ENCODE peak calls at places on chromosomes 6 and 20, in six cellular contexts. One of them, this sample, is unnamed. For H3K27me3, the result is how much of the 10 kb centered on the place peaks cover.

GRCh38 chr20:63366658-63367360 is 5.7 kb upstream of the CHRNA4 start:
- DNase-seq in AG04450: no peak
- DNase-seq in esophagus squamous epithelium: no peak
- DNase-seq in lower lobe of right lung: no peak
- DNase-seq in brain microvascular endothelial cell: no peak
- DNase-seq in RWPE2: no peak
- DNase-seq in this sample: no peak

GRCh38 chr6:34177181-34177591 is 31.3 kb upstream of the GRM4 start:
- DNase-seq in AG04450: no peak
- DNase-seq in esophagus squamous epithelium: no peak
- DNase-seq in lower lobe of right lung: no peak
- DNase-seq in brain microvascular endothelial cell: no peak
- DNase-seq in RWPE2: peak
- DNase-seq in this sample: no peak

GRCh38 chr6:128492386-128492785 is 28.0 kb downstream of the PTPRK start:
- DNase-seq in AG04450: peak
- DNase-seq in esophagus squamous epithelium: no peak
- DNase-seq in lower lobe of right lung: peak
- DNase-seq in brain microvascular endothelial cell: peak
- DNase-seq in RWPE2: no peak
- DNase-seq in this sample: no peak

GRCh38 chr20:48822879-48823385 is 4.9 kb downstream of the PREX1 start:
- DNase-seq in AG04450: no peak
- DNase-seq in esophagus squamous epithelium: no peak
- DNase-seq in lower lobe of right lung: no peak
- DNase-seq in brain microvascular endothelial cell: no peak
- DNase-seq in RWPE2: no peak
- DNase-seq in this sample: no peak

GRCh38 chr20:63689046-63690000 is 7.1 kb upstream of the TNFRSF6B start:
- DNase-seq in AG04450: no peak
- DNase-seq in esophagus squamous epithelium: no peak
- DNase-seq in lower lobe of right lung: no peak
- DNase-seq in brain microvascular endothelial cell: no peak
- DNase-seq in RWPE2: peak
- DNase-seq in this sample: no peak

GRCh38 chr6:6878921-6879585 is 228.7 kb upstream of the RREB1 start:
- DNase-seq in AG04450: no peak
- DNase-seq in esophagus squamous epithelium: no peak
- DNase-seq in lower lobe of right lung: no peak
- DNase-seq in brain microvascular endothelial cell: no peak
- DNase-seq in RWPE2: no peak
- DNase-seq in this sample: no peak

GRCh38 chr6:70379473-70380013 is 33.8 kb upstream of the FAM135A start:
- DNase-seq in AG04450: no peak
- DNase-seq in esophagus squamous epithelium: no peak
- DNase-seq in lower lobe of right lung: no peak
- DNase-seq in brain microvascular endothelial cell: no peak
- DNase-seq in RWPE2: no peak
- DNase-seq in this sample: no peak

GRCh38 chr6:115910147-115910546 is 150.5 kb downstream of the FRK start:
- DNase-seq in AG04450: no peak
- DNase-seq in esophagus squamous epithelium: no peak
- DNase-seq in lower lobe of right lung: no peak
- DNase-seq in brain microvascular endothelial cell: no peak
- DNase-seq in RWPE2: no peak
- DNase-seq in this sample: no peak

GRCh38 chr20:64051532-64052325 is 2.3 kb upstream of the SOX18 start:
- DNase-seq in AG04450: no peak
- DNase-seq in esophagus squamous epithelium: no peak
- DNase-seq in lower lobe of right lung: peak
- DNase-seq in brain microvascular endothelial cell: no peak
- DNase-seq in RWPE2: no peak
- DNase-seq in this sample: no peak

GRCh38 chr6:167825759-167826229 is 917 bp upstream of the AFDN start:
- DNase-seq in AG04450: no peak
- DNase-seq in esophagus squamous epithelium: no peak
- DNase-seq in lower lobe of right lung: peak
- DNase-seq in brain microvascular endothelial cell: no peak
- DNase-seq in RWPE2: peak
- DNase-seq in this sample: no peak

GRCh38 chr20:29763821-29764511 is 1493.5 kb upstream of the DEFB115 start:
- DNase-seq in AG04450: no peak
- DNase-seq in esophagus squamous epithelium: no peak
- DNase-seq in lower lobe of right lung: no peak
- DNase-seq in brain microvascular endothelial cell: no peak
- DNase-seq in RWPE2: no peak
- DNase-seq in this sample: no peak

GRCh38 chr6:170251776-170252571 is 38.9 kb downstream of the DLL1 start:
- DNase-seq in AG04450: no peak
- DNase-seq in esophagus squamous epithelium: no peak
- DNase-seq in lower lobe of right lung: no peak
- DNase-seq in brain microvascular endothelial cell: no peak
- DNase-seq in RWPE2: peak
- DNase-seq in this sample: no peak

GRCh38 chr6:53694800-53695394 is 29.3 kb upstream of the KLHL31 start:
- DNase-seq in AG04450: no peak
- DNase-seq in esophagus squamous epithelium: no peak
- DNase-seq in lower lobe of right lung: no peak
- DNase-seq in brain microvascular endothelial cell: no peak
- DNase-seq in RWPE2: no peak
- DNase-seq in this sample: no peak

GRCh38 chr6:18489335-18489734 is 102.2 kb downstream of the RNF144B start:
- DNase-seq in AG04450: no peak
- DNase-seq in esophagus squamous epithelium: no peak
- DNase-seq in lower lobe of right lung: no peak
- DNase-seq in brain microvascular endothelial cell: no peak
- DNase-seq in RWPE2: no peak
- DNase-seq in this sample: no peak

GRCh38 chr6:85405853-85406198 is 44.1 kb upstream of the NT5E start:
- DNase-seq in AG04450: no peak
- DNase-seq in esophagus squamous epithelium: no peak
- DNase-seq in lower lobe of right lung: no peak
- DNase-seq in brain microvascular endothelial cell: no peak
- DNase-seq in RWPE2: no peak
- DNase-seq in this sample: no peak

GRCh38 chr20:63022501-63022900 is 15.7 kb upstream of the BHLHE23 start:
- DNase-seq in AG04450: no peak
- DNase-seq in esophagus squamous epithelium: no peak
- DNase-seq in lower lobe of right lung: peak
- DNase-seq in brain microvascular endothelial cell: no peak
- DNase-seq in RWPE2: peak
- DNase-seq in this sample: no peak

GRCh38 chr6:112253842-112254816 is at the start of gene LAMA4:
- DNase-seq in AG04450: no peak
- DNase-seq in esophagus squamous epithelium: no peak
- DNase-seq in lower lobe of right lung: peak
- DNase-seq in brain microvascular endothelial cell: peak
- DNase-seq in RWPE2: no peak
- DNase-seq in this sample: no peak

GRCh38 chr6:113805836-113806500 is 51.2 kb upstream of the MARCKS start:
- DNase-seq in AG04450: no peak
- DNase-seq in esophagus squamous epithelium: no peak
- DNase-seq in lower lobe of right lung: no peak
- DNase-seq in brain microvascular endothelial cell: no peak
- DNase-seq in RWPE2: no peak
- DNase-seq in this sample: no peak

GRCh38 chr20:434661-435419 is 26.7 kb downstream of the RBCK1 start:
- DNase-seq in AG04450: no peak
- DNase-seq in esophagus squamous epithelium: no peak
- DNase-seq in lower lobe of right lung: no peak
- DNase-seq in brain microvascular endothelial cell: no peak
- DNase-seq in RWPE2: no peak
- DNase-seq in this sample: no peak

GRCh38 chr20:2757969-2758368 is 42.5 kb downstream of the CPXM1 start:
- DNase-seq in AG04450: no peak
- DNase-seq in esophagus squamous epithelium: no peak
- DNase-seq in lower lobe of right lung: no peak
- DNase-seq in brain microvascular endothelial cell: no peak
- DNase-seq in RWPE2: no peak
- DNase-seq in this sample: no peak

DNA sequence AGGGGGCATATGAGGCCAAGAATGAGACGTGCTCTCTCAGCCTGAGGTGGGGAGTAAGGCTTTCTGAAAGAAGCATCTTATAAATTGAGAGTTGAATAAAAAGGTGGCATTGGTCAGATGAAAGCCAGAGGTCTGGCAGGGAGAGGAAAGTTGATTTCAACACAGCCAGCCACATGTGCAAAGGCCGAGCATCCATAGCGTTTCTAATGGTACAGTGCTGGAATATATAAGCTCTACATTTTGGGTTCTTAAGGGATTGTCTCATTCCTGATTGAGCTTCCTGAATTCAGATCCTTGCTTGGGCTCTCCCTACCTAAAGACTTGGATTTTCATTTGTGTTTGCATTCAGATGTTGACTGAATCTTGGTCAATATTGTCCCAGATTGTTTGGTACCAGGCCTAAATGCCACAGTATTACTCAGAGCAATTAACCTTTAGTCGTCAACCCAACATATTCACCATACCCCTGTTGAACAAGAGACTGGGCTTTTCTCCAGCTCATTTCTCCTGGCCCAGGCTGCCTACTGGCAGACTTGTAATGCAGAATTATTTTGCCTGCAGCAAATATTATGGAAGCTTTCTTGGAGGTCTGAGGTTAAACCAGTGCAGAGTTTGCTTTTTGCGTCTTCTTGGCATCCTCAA is 14.5 kb upstream of the BCAS1 start:
- DNase-seq in AG04450: no peak
- DNase-seq in esophagus squamous epithelium: no peak
- DNase-seq in lower lobe of right lung: no peak
- DNase-seq in brain microvascular endothelial cell: no peak
- DNase-seq in RWPE2: no peak
- DNase-seq in this sample: no peak
- H3K4me3 ChIP-seq in AG04450: no peak
- H3K4me3 ChIP-seq in esophagus squamous epithelium: no peak
- H3K4me3 ChIP-seq in lower lobe of right lung: no peak
- H3K4me3 ChIP-seq in brain microvascular endothelial cell: no peak
- H3K4me3 ChIP-seq in RWPE2: no peak
- H3K4me3 ChIP-seq in this sample: no peak

GRCh38 chr6:166307082-166307980 is 861 bp downstream of the PRR18 start:
- DNase-seq in AG04450: no peak
- DNase-seq in esophagus squamous epithelium: no peak
- DNase-seq in lower lobe of right lung: no peak
- DNase-seq in brain microvascular endothelial cell: no peak
- DNase-seq in RWPE2: no peak
- DNase-seq in this sample: no peak
- H3K27me3 ChIP-seq in AG04450: half or more
- H3K27me3 ChIP-seq in esophagus squamous epithelium: half or more
- H3K27me3 ChIP-seq in lower lobe of right lung: under half
- H3K27me3 ChIP-seq in brain microvascular endothelial cell: half or more
- H3K27me3 ChIP-seq in RWPE2: under half
- H3K27me3 ChIP-seq in this sample: under half

GRCh38 chr6:12288211-12288618 is 1.9 kb upstream of the EDN1 start:
- DNase-seq in AG04450: no peak
- DNase-seq in esophagus squamous epithelium: no peak
- DNase-seq in lower lobe of right lung: peak
- DNase-seq in brain microvascular endothelial cell: no peak
- DNase-seq in RWPE2: no peak
- DNase-seq in this sample: no peak

GRCh38 chr6:12288844-12289654 is 1.1 kb upstream of the EDN1 start:
- DNase-seq in AG04450: no peak
- DNase-seq in esophagus squamous epithelium: no peak
- DNase-seq in lower lobe of right lung: no peak
- DNase-seq in brain microvascular endothelial cell: peak
- DNase-seq in RWPE2: no peak
- DNase-seq in this sample: no peak

GRCh38 chr6:12291083-12291784 is 1.1 kb downstream of the EDN1 start:
- DNase-seq in AG04450: no peak
- DNase-seq in esophagus squamous epithelium: no peak
- DNase-seq in lower lobe of right lung: no peak
- DNase-seq in brain microvascular endothelial cell: no peak
- DNase-seq in RWPE2: no peak
- DNase-seq in this sample: no peak

GRCh38 chr6:12290490-12290820 is 294 bp downstream of the EDN1 start:
- DNase-seq in AG04450: no peak
- DNase-seq in esophagus squamous epithelium: no peak
- DNase-seq in lower lobe of right lung: no peak
- DNase-seq in brain microvascular endothelial cell: no peak
- DNase-seq in RWPE2: no peak
- DNase-seq in this sample: no peak

DNA sequence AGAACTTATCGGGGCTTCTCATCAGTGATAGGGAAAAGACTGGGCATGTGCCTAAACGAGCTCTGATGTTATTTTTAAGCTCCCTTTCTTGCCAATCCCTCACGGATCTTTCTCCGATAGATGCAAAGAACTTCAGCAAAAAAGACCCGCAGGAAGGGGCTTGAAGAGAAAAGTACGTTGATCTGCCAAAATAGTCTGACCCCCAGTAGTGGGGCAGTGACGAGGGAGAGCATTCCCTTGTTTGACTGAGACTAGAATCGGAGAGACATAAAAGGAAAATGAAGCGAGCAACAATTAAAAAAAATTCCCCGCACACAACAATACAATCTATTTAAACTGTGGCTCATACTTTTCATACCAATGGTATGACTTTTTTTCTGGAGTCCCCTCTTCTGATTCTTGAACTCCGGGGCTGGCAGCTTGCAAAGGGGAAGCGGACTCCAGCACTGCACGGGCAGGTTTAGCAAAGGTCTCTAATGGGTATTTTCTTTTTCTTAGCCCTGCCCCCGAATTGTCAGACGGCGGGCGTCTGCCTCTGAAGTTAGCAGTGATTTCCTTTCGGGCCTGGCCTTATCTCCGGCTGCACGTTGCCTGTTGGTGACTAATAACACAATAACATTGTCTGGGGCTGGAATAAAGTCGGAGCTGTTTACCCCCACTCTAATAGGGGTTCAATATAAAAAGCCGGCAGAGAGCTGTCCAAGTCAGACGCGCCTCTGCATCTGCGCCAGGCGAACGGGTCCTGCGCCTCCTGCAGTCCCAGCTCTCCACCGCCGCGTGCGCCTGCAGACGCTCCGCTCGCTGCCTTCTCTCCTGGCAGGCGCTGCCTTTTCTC is at the start of gene EDN1:
- DNase-seq in AG04450: peak
- DNase-seq in esophagus squamous epithelium: no peak
- DNase-seq in lower lobe of right lung: peak
- DNase-seq in brain microvascular endothelial cell: peak
- DNase-seq in RWPE2: peak
- DNase-seq in this sample: no peak
- TF ChIP-seq CTCF in AG04450: peak
- TF ChIP-seq CTCF in esophagus squamous epithelium: peak
- TF ChIP-seq CTCF in lower lobe of right lung: peak
- TF ChIP-seq CTCF in brain microvascular endothelial cell: peak
- TF ChIP-seq CTCF in RWPE2: peak
- TF ChIP-seq CTCF in this sample: peak

DNA sequence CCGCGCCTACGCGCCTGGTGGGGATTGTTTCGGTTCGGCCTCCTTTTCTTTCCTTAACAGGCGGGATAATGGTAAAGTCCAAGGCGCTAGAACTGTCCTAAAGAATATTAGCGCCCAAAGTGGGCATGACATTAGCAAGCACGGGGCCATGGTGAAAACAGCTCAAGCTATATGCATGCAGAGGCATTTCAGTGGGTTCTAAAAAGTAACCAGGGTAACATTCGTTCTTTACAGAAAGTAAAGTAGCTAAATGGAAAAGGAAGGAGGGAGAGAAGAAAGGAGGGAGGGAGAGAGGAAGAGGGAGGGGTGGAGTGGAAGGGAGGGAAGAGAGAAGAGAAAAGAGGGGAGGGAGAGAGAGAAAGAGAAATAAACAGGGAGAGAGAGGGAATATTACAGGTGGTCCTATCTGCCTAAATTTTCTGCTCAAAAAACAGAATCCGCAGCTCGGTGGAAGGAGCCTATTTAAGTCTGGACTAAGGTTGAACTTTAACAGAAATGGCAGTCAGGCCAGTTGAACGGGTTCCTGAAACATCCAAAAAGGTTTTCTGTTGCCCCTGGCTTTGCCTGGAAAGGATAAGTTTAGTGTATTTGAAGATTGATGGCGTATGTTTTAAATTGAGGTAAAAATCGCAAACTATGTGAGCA is 2.0 kb downstream of the TFAP2B start:
- DNase-seq in AG04450: no peak
- DNase-seq in esophagus squamous epithelium: no peak
- DNase-seq in lower lobe of right lung: no peak
- DNase-seq in brain microvascular endothelial cell: no peak
- DNase-seq in RWPE2: no peak
- DNase-seq in this sample: no peak
- H3K4me3 ChIP-seq in AG04450: no peak
- H3K4me3 ChIP-seq in esophagus squamous epithelium: peak
- H3K4me3 ChIP-seq in lower lobe of right lung: no peak
- H3K4me3 ChIP-seq in brain microvascular endothelial cell: peak
- H3K4me3 ChIP-seq in RWPE2: no peak
- H3K4me3 ChIP-seq in this sample: no peak

This sample was measured in BJ.